ENCODE peak calls at places on chromosomes 16 and 17, in six cellular contexts. U is AG04450; T is ELF-1; W is 8988T; I is effector CD4-positive, alpha-beta T cell; C is endothelial cell. L is an unnamed sample.

GRCh38 chr16:83952940-83953795 is at the start of gene OSGIN1:
- DNase-seq in U (peak), T (peak), W (peak), I (peak), C (no peak), L (peak)

GRCh38 chr16:54201200-54201599 is 85.4 kb downstream of the IRX3 start:
- DNase-seq in U (no peak), T (no peak), W (no peak), I (no peak), C (no peak), L (no peak)

GRCh38 chr17:28547096-28547622 is 5.3 kb downstream of the UNC119 start:
- DNase-seq in U (no peak), T (no peak), W (no peak), I (no peak), C (no peak), L (no peak)

GRCh38 chr17:42617956-42618431 is 8.5 kb downstream of the TUBG1 start:
- DNase-seq in U (no peak), T (no peak), W (no peak), I (no peak), C (no peak), L (no peak)

GRCh38 chr17:79041041-79041570 is 17.1 kb downstream of the C1QTNF1 start:
- DNase-seq in U (no peak), T (no peak), W (no peak), I (no peak), C (no peak), L (no peak)

GRCh38 chr17:57944796-57945362 is 10.3 kb downstream of the CUEDC1 start:
- DNase-seq in U (no peak), T (no peak), W (no peak), I (no peak), C (no peak), L (no peak)

GRCh38 chr16:89686520-89687091 is at the start of gene CDK10:
- DNase-seq in U (peak), T (peak), W (peak), I (peak), C (peak), L (peak)

GRCh38 chr17:12973496-12974318 is 44.1 kb downstream of the ELAC2 start:
- DNase-seq in U (no peak), T (peak), W (no peak), I (no peak), C (peak), L (no peak)

GRCh38 chr16:89847056-89847929 is 19.0 kb downstream of the SPIRE2 start:
- DNase-seq in U (no peak), T (no peak), W (no peak), I (no peak), C (no peak), L (no peak)

GRCh38 chr16:19883296-19883951 is 1.2 kb downstream of the GPRC5B start:
- DNase-seq in U (no peak), T (peak), W (no peak), I (no peak), C (peak), L (no peak)

GRCh38 chr17:6244253-6244652 is 174.1 kb downstream of the WSCD1 start:
- DNase-seq in U (no peak), T (no peak), W (no peak), I (no peak), C (no peak), L (no peak)

GRCh38 chr16:60491258-60491657 is 1545.0 kb downstream of the CDH8 start:
- DNase-seq in U (no peak), T (no peak), W (no peak), I (no peak), C (no peak), L (no peak)

GRCh38 chr17:5587431-5588032 is 3.2 kb upstream of the NLRP1 start:
- DNase-seq in U (peak), T (peak), W (peak), I (peak), C (peak), L (no peak)

GRCh38 chr17:83203472-83204221 is 124.2 kb downstream of the METRNL start:
- DNase-seq in U (no peak), T (no peak), W (peak), I (no peak), C (no peak), L (no peak)

GRCh38 chr16:58741166-58741565 is 7.0 kb upstream of the GOT2 start:
- DNase-seq in U (no peak), T (no peak), W (no peak), I (no peak), C (no peak), L (no peak)

GRCh38 chr17:39194089-39194984 is 3.1 kb downstream of the CACNB1 start:
- DNase-seq in U (no peak), T (peak), W (peak), I (no peak), C (peak), L (no peak)

GRCh38 chr17:1878419-1879121 is 48.8 kb downstream of the RPA1 start:
- DNase-seq in U (no peak), T (no peak), W (no peak), I (no peak), C (no peak), L (no peak)

GRCh38 chr17:4405699-4406098 is 28.0 kb upstream of the SPNS3 start:
- DNase-seq in U (no peak), T (no peak), W (no peak), I (no peak), C (no peak), L (no peak)

GRCh38 chr17:62703269-62703775 is 75.9 kb downstream of the MRC2 start:
- DNase-seq in U (no peak), T (no peak), W (no peak), I (no peak), C (no peak), L (no peak)

GRCh38 chr16:54812229-54812628 is 118.4 kb upstream of the IRX5 start:
- DNase-seq in U (no peak), T (no peak), W (no peak), I (no peak), C (no peak), L (no peak)

GRCh38 chr17:57972151-57972550 is 15.9 kb downstream of the VEZF1 start:
- DNase-seq in U (no peak), T (no peak), W (no peak), I (no peak), C (no peak), L (no peak)

GRCh38 chr17:82314012-82314720 is 3.2 kb downstream of the CD7 start:
- DNase-seq in U (no peak), T (no peak), W (no peak), I (no peak), C (no peak), L (no peak)

L was measured in NCI-H510A.